ENCODE peak calls at places on chromosomes 3 and 15, in four cellular contexts. One of them, this sample, is unnamed.

GRCh38 chr3:156291269-156292123 is 171.1 kb downstream of the KCNAB1 start:
- DNase-seq in mammary epithelial cell: peak; percentile 25
- DNase-seq in GM23248: peak; percentile 58
- DNase-seq in hepatocyte: peak; percentile 28
- DNase-seq in this sample: peak; percentile 25

GRCh38 chr15:79332824-79333510 is 22.1 kb downstream of the TMED3 start:
- DNase-seq in hepatocyte: peak; percentile 9
- DNase-seq in mammary epithelial cell: peak; percentile 33
- DNase-seq in GM23248: no peak
- DNase-seq in this sample: no peak

GRCh38 chr3:121490161-121490560 is 55.6 kb downstream of the POLQ start:
- DNase-seq in hepatocyte: no peak
- DNase-seq in mammary epithelial cell: no peak
- DNase-seq in GM23248: no peak
- DNase-seq in this sample: no peak

GRCh38 chr15:101105059-101105851 is 146.6 kb downstream of the CHSY1 start:
- DNase-seq in mammary epithelial cell: peak; percentile 17
- DNase-seq in GM23248: peak; percentile 17
- DNase-seq in hepatocyte: no peak
- DNase-seq in this sample: peak; percentile 36

GRCh38 chr3:18422972-18423371 is 2.2 kb downstream of the SATB1 start:
- DNase-seq in GM23248: peak; percentile 36
- DNase-seq in mammary epithelial cell: peak; percentile 12
- DNase-seq in hepatocyte: peak; percentile 10
- DNase-seq in this sample: no peak

GRCh38 chr15:96544162-96544756 is 213.8 kb downstream of the NR2F2 start:
- DNase-seq in hepatocyte: no peak
- DNase-seq in mammary epithelial cell: peak; percentile 2
- DNase-seq in GM23248: no peak
- DNase-seq in this sample: no peak

GRCh38 chr3:96863129-96863740 is 48.8 kb downstream of the EPHA6 start:
- DNase-seq in GM23248: peak; percentile 56
- DNase-seq in mammary epithelial cell: peak; percentile 8
- DNase-seq in hepatocyte: peak; percentile 72
- DNase-seq in this sample: no peak

GRCh38 chr3:67384790-67385397 is 269.5 kb downstream of the SUCLG2 start:
- DNase-seq in mammary epithelial cell: peak; percentile 17
- DNase-seq in hepatocyte: peak; percentile 66
- DNase-seq in GM23248: peak; percentile 52
- DNase-seq in this sample: peak; percentile 23

GRCh38 chr3:46349484-46350261 is 4.2 kb upstream of the CCR2 start:
- DNase-seq in mammary epithelial cell: no peak
- DNase-seq in hepatocyte: no peak
- DNase-seq in GM23248: no peak
- DNase-seq in this sample: no peak

GRCh38 chr3:190120161-190121060 is at the start of gene P3H2:
- DNase-seq in hepatocyte: peak; percentile 96
- DNase-seq in mammary epithelial cell: peak; percentile 92
- DNase-seq in GM23248: peak; percentile 97
- DNase-seq in this sample: peak; percentile 87

GRCh38 chr3:33597257-33597689 is 120.8 kb downstream of the CLASP2 start:
- DNase-seq in mammary epithelial cell: no peak
- DNase-seq in GM23248: no peak
- DNase-seq in hepatocyte: no peak
- DNase-seq in this sample: no peak

GRCh38 chr15:88118741-88119140 is 137.8 kb downstream of the NTRK3 start:
- DNase-seq in hepatocyte: no peak
- DNase-seq in mammary epithelial cell: no peak
- DNase-seq in GM23248: no peak
- DNase-seq in this sample: no peak

GRCh38 chr15:87609474-87609873 is 647.1 kb downstream of the NTRK3 start:
- DNase-seq in mammary epithelial cell: peak; percentile 74
- DNase-seq in GM23248: peak; percentile 82
- DNase-seq in hepatocyte: peak; percentile 28
- DNase-seq in this sample: peak; percentile 97

GRCh38 chr3:120182613-120183524 is 88.6 kb upstream of the GSK3B start:
- DNase-seq in mammary epithelial cell: peak; percentile 60
- DNase-seq in GM23248: peak; percentile 77
- DNase-seq in hepatocyte: no peak
- DNase-seq in this sample: no peak

GRCh38 chr3:45958333-45958791 is 15.1 kb downstream of the CXCR6 start:
- DNase-seq in GM23248: peak; percentile 95
- DNase-seq in mammary epithelial cell: peak; percentile 46
- DNase-seq in hepatocyte: no peak
- DNase-seq in this sample: peak; percentile 33

GRCh38 chr3:138426211-138426610 is 8.2 kb upstream of the ESYT3 start:
- DNase-seq in GM23248: peak; percentile 50
- DNase-seq in hepatocyte: no peak
- DNase-seq in mammary epithelial cell: peak; percentile 19
- DNase-seq in this sample: no peak

GRCh38 chr3:112111785-112112402 is 21.2 kb downstream of the GCSAM start:
- DNase-seq in GM23248: peak; percentile 78
- DNase-seq in hepatocyte: peak; percentile 81
- DNase-seq in mammary epithelial cell: peak; percentile 71
- DNase-seq in this sample: peak; percentile 38

GRCh38 chr3:183527421-183527979 is 28.0 kb downstream of the KLHL6 start:
- DNase-seq in GM23248: no peak
- DNase-seq in mammary epithelial cell: no peak
- DNase-seq in hepatocyte: no peak
- DNase-seq in this sample: no peak

GRCh38 chr3:73225161-73225861 is 163.9 kb downstream of the EBLN2 start:
- DNase-seq in hepatocyte: no peak
- DNase-seq in GM23248: no peak
- DNase-seq in mammary epithelial cell: no peak
- DNase-seq in this sample: no peak

GRCh38 chr15:82313446-82313845 is 35.8 kb downstream of the GOLGA6L10 start:
- DNase-seq in mammary epithelial cell: no peak
- DNase-seq in hepatocyte: no peak
- DNase-seq in GM23248: no peak
- DNase-seq in this sample: no peak

GRCh38 chr3:133955892-133956291 is 60.2 kb upstream of the RAB6B start:
- DNase-seq in GM23248: no peak
- DNase-seq in hepatocyte: peak; percentile 39
- DNase-seq in mammary epithelial cell: no peak
- DNase-seq in this sample: no peak

GRCh38 chr3:63352008-63352279 is 73.8 kb downstream of the SYNPR start:
- DNase-seq in mammary epithelial cell: no peak
- DNase-seq in GM23248: no peak
- DNase-seq in hepatocyte: peak; percentile 13
- DNase-seq in this sample: no peak

GRCh38 chr15:51077565-51078153 is 17.0 kb downstream of the TNFAIP8L3 start:
- DNase-seq in mammary epithelial cell: no peak
- DNase-seq in GM23248: peak; percentile 33
- DNase-seq in hepatocyte: peak; percentile 47
- DNase-seq in this sample: no peak

GRCh38 chr3:187667526-187667925 is 2.7 kb downstream of the SST start:
- DNase-seq in hepatocyte: no peak
- DNase-seq in mammary epithelial cell: no peak
- DNase-seq in GM23248: no peak
- DNase-seq in this sample: no peak

GRCh38 chr3:123279121-123279520 is 77.4 kb downstream of the SEC22A start:
- DNase-seq in mammary epithelial cell: no peak
- DNase-seq in hepatocyte: no peak
- DNase-seq in GM23248: no peak
- DNase-seq in this sample: no peak

GRCh38 chr3:9448643-9449042 is 51.2 kb downstream of the SETD5 start:
- DNase-seq in GM23248: peak; percentile 67
- DNase-seq in mammary epithelial cell: no peak
- DNase-seq in hepatocyte: no peak
- DNase-seq in this sample: no peak

GRCh38 chr15:90044191-90044590 is 43.1 kb downstream of the ZNF710 start:
- DNase-seq in mammary epithelial cell: no peak
- DNase-seq in GM23248: no peak
- DNase-seq in hepatocyte: no peak
- DNase-seq in this sample: no peak

GRCh38 chr3:35946857-35947514 is 307.7 kb downstream of the ARPP21 start:
- DNase-seq in mammary epithelial cell: no peak
- DNase-seq in GM23248: no peak
- DNase-seq in hepatocyte: peak; percentile 29
- DNase-seq in this sample: no peak

GRCh38 chr3:20040476-20041196 is 390 bp downstream of the KAT2B start:
- DNase-seq in GM23248: peak; percentile 82
- DNase-seq in hepatocyte: peak; percentile 90
- DNase-seq in mammary epithelial cell: peak; percentile 67
- DNase-seq in this sample: peak; percentile 63

GRCh38 chr3:187264946-187265345 is 26.6 kb downstream of the MASP1 start:
- DNase-seq in hepatocyte: no peak
- DNase-seq in mammary epithelial cell: no peak
- DNase-seq in GM23248: peak; percentile 46
- DNase-seq in this sample: peak; percentile 59

GRCh38 chr15:93265046-93265658 is 176.1 kb upstream of the RGMA start:
- DNase-seq in GM23248: no peak
- DNase-seq in hepatocyte: peak; percentile 29
- DNase-seq in mammary epithelial cell: no peak
- DNase-seq in this sample: peak; percentile 22

GRCh38 chr3:160141485-160142185 is 83.6 kb upstream of the C3orf80 start:
- DNase-seq in hepatocyte: no peak
- DNase-seq in mammary epithelial cell: no peak
- DNase-seq in GM23248: no peak
- DNase-seq in this sample: no peak

GRCh38 chr15:26001201-26001600 is 138.1 kb upstream of the ATP10A start:
- DNase-seq in mammary epithelial cell: no peak
- DNase-seq in GM23248: no peak
- DNase-seq in hepatocyte: no peak
- DNase-seq in this sample: no peak

GRCh38 chr3:128432301-128432897 is 34.3 kb downstream of the DNAJB8 start:
- DNase-seq in mammary epithelial cell: no peak
- DNase-seq in GM23248: no peak
- DNase-seq in hepatocyte: no peak
- DNase-seq in this sample: no peak

GRCh38 chr3:128434524-128434923 is 32.2 kb downstream of the DNAJB8 start:
- DNase-seq in hepatocyte: no peak
- DNase-seq in mammary epithelial cell: no peak
- DNase-seq in GM23248: no peak
- DNase-seq in this sample: no peak

GRCh38 chr3:128431803-128432300 is 34.8 kb downstream of the DNAJB8 start:
- DNase-seq in hepatocyte: no peak
- DNase-seq in GM23248: no peak
- DNase-seq in mammary epithelial cell: no peak
- DNase-seq in this sample: no peak

GRCh38 chr3:128433630-128434185 is 33.0 kb downstream of the DNAJB8 start:
- DNase-seq in GM23248: peak; percentile 39
- DNase-seq in hepatocyte: no peak
- DNase-seq in mammary epithelial cell: peak; percentile 6
- DNase-seq in this sample: no peak

GRCh38 chr3:128432898-128433629 is 33.6 kb downstream of the DNAJB8 start:
- DNase-seq in hepatocyte: peak; percentile 51
- DNase-seq in GM23248: peak; percentile 42
- DNase-seq in mammary epithelial cell: no peak
- DNase-seq in this sample: no peak
- TF ChIP-seq EZH2 in hepatocyte: no peak
- TF ChIP-seq EZH2 in GM23248: no peak
- TF ChIP-seq EZH2 in mammary epithelial cell: peak; percentile 28
- TF ChIP-seq EZH2 in this sample: peak; percentile 88

DNA sequence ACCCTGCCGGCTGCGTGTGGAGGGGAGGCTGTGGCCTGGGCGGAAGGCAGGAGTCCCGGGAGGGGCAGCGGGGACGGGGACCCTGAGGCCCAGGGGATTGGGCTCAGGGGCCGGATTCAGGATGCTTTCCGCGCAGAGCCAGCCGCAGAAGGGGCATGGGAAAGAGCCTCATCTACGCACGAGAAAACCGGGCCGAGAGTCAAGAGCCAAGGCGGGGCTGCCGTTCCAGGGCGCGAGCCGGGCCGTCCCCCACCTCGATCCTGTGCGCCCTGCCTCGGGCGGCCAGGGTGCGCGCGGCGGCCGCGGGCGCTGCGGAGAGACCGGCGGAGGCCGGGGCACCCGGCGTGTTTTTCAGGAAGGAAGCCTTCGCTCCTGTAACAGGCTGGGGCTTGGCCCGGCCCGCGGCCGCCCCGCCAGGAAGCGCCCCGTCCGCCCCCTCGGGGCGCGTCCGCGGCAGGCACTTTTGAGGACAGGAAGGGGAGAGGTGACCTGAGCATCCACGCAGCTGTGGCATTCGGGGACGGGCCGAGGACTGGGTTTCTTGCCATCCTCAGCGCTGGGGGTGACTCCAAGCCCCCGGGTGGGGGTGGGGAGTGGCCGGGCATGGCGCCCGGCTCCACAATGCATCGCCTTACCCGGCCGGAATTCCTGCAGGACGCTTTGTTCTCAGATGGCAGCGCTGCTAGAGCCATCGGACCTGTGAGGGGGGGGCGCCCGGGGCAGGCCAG is 62.3 kb upstream of the GATA2 start:
- DNase-seq in GM23248: no peak
- DNase-seq in mammary epithelial cell: no peak
- DNase-seq in hepatocyte: no peak
- DNase-seq in this sample: no peak
- TF ChIP-seq EZH2 in GM23248: no peak
- TF ChIP-seq EZH2 in mammary epithelial cell: no peak
- TF ChIP-seq EZH2 in hepatocyte: no peak
- TF ChIP-seq EZH2 in this sample: peak; percentile 48

GRCh38 chr3:135503429-135504083 is 462.0 kb upstream of the PPP2R3A start:
- DNase-seq in mammary epithelial cell: peak; percentile 40
- DNase-seq in hepatocyte: peak; percentile 84
- DNase-seq in GM23248: peak; percentile 79
- DNase-seq in this sample: peak; percentile 39
- TF ChIP-seq EZH2 in mammary epithelial cell: no peak
- TF ChIP-seq EZH2 in hepatocyte: no peak
- TF ChIP-seq EZH2 in GM23248: no peak
- TF ChIP-seq EZH2 in this sample: no peak

GRCh38 chr15:67807141-67807540 is 18.2 kb upstream of the SKOR1 start:
- DNase-seq in hepatocyte: no peak
- DNase-seq in mammary epithelial cell: no peak
- DNase-seq in GM23248: no peak
- DNase-seq in this sample: no peak
- TF ChIP-seq EZH2 in hepatocyte: no peak
- TF ChIP-seq EZH2 in mammary epithelial cell: no peak
- TF ChIP-seq EZH2 in GM23248: no peak
- TF ChIP-seq EZH2 in this sample: no peak

DNA sequence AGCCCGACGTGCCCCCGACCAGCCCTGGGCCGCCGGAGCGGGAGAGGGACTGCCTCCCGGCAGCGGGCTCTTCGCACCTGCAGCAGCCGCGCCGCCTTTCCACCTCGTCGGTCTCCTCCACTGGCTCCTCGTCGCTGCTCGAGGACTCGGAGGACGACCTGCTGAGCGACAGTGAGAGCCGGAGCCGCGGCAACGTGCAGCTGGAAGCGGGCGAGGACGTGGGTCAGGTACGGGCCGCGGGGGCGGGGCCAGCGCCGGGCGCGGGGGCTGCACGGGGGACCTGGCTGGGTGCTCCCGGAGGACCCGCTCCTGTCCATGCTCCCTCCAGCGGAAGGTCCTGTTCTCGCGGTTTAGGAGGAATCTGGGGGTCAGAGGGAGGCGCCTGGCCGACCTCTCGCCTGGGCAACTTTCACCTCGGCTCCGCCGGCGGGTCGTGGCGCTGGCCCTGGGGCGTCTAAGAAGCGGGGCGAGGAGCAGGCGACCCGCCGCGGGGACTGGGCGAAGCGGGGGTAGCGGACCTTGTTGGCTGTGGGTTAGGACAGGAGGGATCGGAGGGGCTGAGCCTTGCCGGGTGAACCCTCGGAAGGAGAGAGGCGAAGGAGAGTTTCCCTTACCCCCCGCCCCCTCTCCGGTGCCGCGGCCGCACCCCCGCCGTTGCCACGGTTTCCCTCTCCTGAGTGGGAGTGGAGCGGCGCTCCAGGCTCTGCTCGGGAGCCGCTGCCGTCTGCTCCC is 682 bp downstream of the ITPKA start:
- DNase-seq in hepatocyte: peak; percentile 69
- DNase-seq in GM23248: peak; percentile 38
- DNase-seq in mammary epithelial cell: no peak
- DNase-seq in this sample: no peak
- TF ChIP-seq EZH2 in hepatocyte: no peak
- TF ChIP-seq EZH2 in GM23248: peak; percentile 78
- TF ChIP-seq EZH2 in mammary epithelial cell: peak; percentile 22
- TF ChIP-seq EZH2 in this sample: peak; percentile 88

GRCh38 chr3:180679178-180680096 is at the start of gene CCDC39:
- DNase-seq in GM23248: peak; percentile 66
- DNase-seq in hepatocyte: peak; percentile 84
- DNase-seq in mammary epithelial cell: peak; percentile 83
- DNase-seq in this sample: peak; percentile 51
- TF ChIP-seq EZH2 in GM23248: no peak
- TF ChIP-seq EZH2 in hepatocyte: peak; percentile 40
- TF ChIP-seq EZH2 in mammary epithelial cell: peak; percentile 24
- TF ChIP-seq EZH2 in this sample: no peak